ENCODE peak calls at places on chromosome 9, in seven cellular contexts. One of them, this sample, is unnamed.

GRCh38 chr9:19184144-19184917 is 46.2 kb upstream of the DENND4C start:
- DNase-seq in GM23248: peak; percentile 95
- DNase-seq in heart right ventricle: peak; percentile 71
- DNase-seq in fibroblast of pulmonary artery: peak; percentile 91
- DNase-seq in CD4-positive, CD25-positive, alpha-beta regulatory T cell: peak; percentile 38
- DNase-seq in AG04450: peak; percentile 48
- DNase-seq in cardiac muscle cell: no peak
- DNase-seq in this sample: peak; percentile 88

GRCh38 chr9:91186311-91187101 is 175.2 kb downstream of the AUH start:
- DNase-seq in GM23248: peak; percentile 79
- DNase-seq in heart right ventricle: peak; percentile 42
- DNase-seq in AG04450: no peak
- DNase-seq in cardiac muscle cell: no peak
- DNase-seq in CD4-positive, CD25-positive, alpha-beta regulatory T cell: no peak
- DNase-seq in fibroblast of pulmonary artery: no peak
- DNase-seq in this sample: no peak

GRCh38 chr9:6962164-6962563 is 204.4 kb downstream of the KDM4C start:
- DNase-seq in GM23248: no peak
- DNase-seq in cardiac muscle cell: no peak
- DNase-seq in AG04450: no peak
- DNase-seq in CD4-positive, CD25-positive, alpha-beta regulatory T cell: no peak
- DNase-seq in fibroblast of pulmonary artery: no peak
- DNase-seq in heart right ventricle: no peak
- DNase-seq in this sample: no peak

GRCh38 chr9:111601237-111602018 is 2.0 kb upstream of the PTGR1 start:
- DNase-seq in cardiac muscle cell: no peak
- DNase-seq in fibroblast of pulmonary artery: peak; percentile 74
- DNase-seq in GM23248: peak; percentile 66
- DNase-seq in AG04450: no peak
- DNase-seq in heart right ventricle: no peak
- DNase-seq in CD4-positive, CD25-positive, alpha-beta regulatory T cell: no peak
- DNase-seq in this sample: peak; percentile 19

GRCh38 chr9:6592231-6592630 is 53.3 kb downstream of the GLDC start:
- DNase-seq in cardiac muscle cell: no peak
- DNase-seq in heart right ventricle: no peak
- DNase-seq in GM23248: no peak
- DNase-seq in AG04450: no peak
- DNase-seq in CD4-positive, CD25-positive, alpha-beta regulatory T cell: no peak
- DNase-seq in fibroblast of pulmonary artery: no peak
- DNase-seq in this sample: no peak

GRCh38 chr9:72025956-72026355 is 34.5 kb downstream of the C9orf57 start:
- DNase-seq in heart right ventricle: no peak
- DNase-seq in cardiac muscle cell: no peak
- DNase-seq in CD4-positive, CD25-positive, alpha-beta regulatory T cell: no peak
- DNase-seq in GM23248: peak; percentile 50
- DNase-seq in fibroblast of pulmonary artery: no peak
- DNase-seq in AG04450: no peak
- DNase-seq in this sample: no peak

GRCh38 chr9:120723547-120723946 is 9.3 kb upstream of the MEGF9 start:
- DNase-seq in heart right ventricle: no peak
- DNase-seq in GM23248: peak; percentile 78
- DNase-seq in fibroblast of pulmonary artery: peak; percentile 94
- DNase-seq in CD4-positive, CD25-positive, alpha-beta regulatory T cell: no peak
- DNase-seq in cardiac muscle cell: no peak
- DNase-seq in AG04450: peak; percentile 71
- DNase-seq in this sample: no peak

GRCh38 chr9:112439825-112440224 is 46.8 kb upstream of the KIAA1958 start:
- DNase-seq in fibroblast of pulmonary artery: no peak
- DNase-seq in CD4-positive, CD25-positive, alpha-beta regulatory T cell: no peak
- DNase-seq in heart right ventricle: no peak
- DNase-seq in GM23248: no peak
- DNase-seq in cardiac muscle cell: no peak
- DNase-seq in AG04450: no peak
- DNase-seq in this sample: no peak

GRCh38 chr9:123020796-123021195 is 12.7 kb upstream of the GPR21 start:
- DNase-seq in cardiac muscle cell: no peak
- DNase-seq in AG04450: no peak
- DNase-seq in fibroblast of pulmonary artery: no peak
- DNase-seq in CD4-positive, CD25-positive, alpha-beta regulatory T cell: no peak
- DNase-seq in heart right ventricle: no peak
- DNase-seq in GM23248: no peak
- DNase-seq in this sample: no peak

DNA sequence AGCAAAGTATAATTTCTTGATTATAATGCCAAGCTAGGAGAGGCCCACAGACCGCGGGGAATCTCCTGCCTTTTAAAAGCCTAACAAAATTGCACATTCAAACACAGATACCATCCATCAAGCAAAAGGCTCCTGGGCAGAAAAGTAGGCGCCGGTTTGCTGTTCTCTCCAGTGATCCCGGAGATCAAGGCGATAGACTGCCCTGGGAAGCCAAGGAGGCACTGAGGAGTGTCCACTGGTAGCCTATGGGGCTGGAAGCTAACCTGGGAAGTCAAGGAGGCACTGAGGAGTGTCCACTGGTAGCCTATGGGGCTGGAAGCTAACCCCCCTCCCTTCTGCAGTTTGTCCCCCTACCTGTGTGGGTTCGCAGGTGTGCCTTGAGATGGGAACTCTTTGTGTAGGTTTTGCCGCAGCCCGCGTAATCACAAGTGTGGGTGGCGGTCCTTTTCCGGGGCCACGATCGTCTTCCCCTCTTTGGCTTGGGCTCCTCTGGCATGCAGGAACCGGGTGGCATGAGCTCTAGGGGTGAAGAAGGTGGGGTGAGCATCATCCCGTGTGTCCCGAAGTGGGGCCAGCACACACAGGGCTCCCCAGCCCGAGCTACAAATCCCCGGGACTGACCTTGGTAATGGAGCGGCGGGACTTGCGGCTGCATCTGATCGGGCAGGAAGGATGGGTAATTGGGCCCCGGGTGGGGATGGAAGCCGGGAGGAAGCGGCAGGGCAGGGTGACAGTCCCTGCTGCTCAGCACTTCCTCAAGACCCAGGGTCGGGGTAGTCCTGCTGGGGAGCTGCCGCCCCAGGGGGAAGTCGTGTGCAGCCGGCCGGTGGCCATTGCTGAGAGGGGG is 2.7 kb downstream of the KLF4 start:
- DNase-seq in AG04450: no peak
- DNase-seq in CD4-positive, CD25-positive, alpha-beta regulatory T cell: no peak
- DNase-seq in cardiac muscle cell: no peak
- DNase-seq in GM23248: peak; percentile 45
- DNase-seq in fibroblast of pulmonary artery: no peak
- DNase-seq in heart right ventricle: peak; percentile 8
- DNase-seq in this sample: no peak
- H3K4me3 ChIP-seq in AG04450: peak overlapping the region; percentile 74
- H3K4me3 ChIP-seq in CD4-positive, CD25-positive, alpha-beta regulatory T cell: no peak overlapping the region
- H3K4me3 ChIP-seq in cardiac muscle cell: no peak overlapping the region
- H3K4me3 ChIP-seq in GM23248: peak overlapping the region; percentile 82
- H3K4me3 ChIP-seq in fibroblast of pulmonary artery: peak overlapping the region; percentile 85
- H3K4me3 ChIP-seq in heart right ventricle: peak overlapping the region; percentile 78
- H3K4me3 ChIP-seq in this sample: peak overlapping the region; percentile 65

DNA sequence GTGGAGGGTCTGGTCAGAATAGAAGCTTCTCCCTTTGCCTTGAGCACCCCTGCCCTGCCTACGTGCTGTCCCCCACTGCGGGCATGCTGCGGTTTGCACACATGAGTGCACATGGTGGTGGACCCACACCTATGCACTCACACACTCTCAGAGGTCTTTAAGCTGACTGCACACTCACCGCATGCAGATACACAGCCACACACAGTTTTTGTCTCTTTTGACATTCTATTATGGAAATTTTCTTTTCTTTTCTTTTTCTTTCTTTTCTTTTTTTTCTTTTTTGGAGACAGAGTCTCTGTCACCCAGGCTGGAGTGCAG is 585 bp upstream of the ARID3C start:
- DNase-seq in heart right ventricle: no peak
- DNase-seq in GM23248: no peak
- DNase-seq in fibroblast of pulmonary artery: no peak
- DNase-seq in CD4-positive, CD25-positive, alpha-beta regulatory T cell: no peak
- DNase-seq in AG04450: no peak
- DNase-seq in cardiac muscle cell: no peak
- DNase-seq in this sample: no peak
- H3K4me3 ChIP-seq in heart right ventricle: peak overlapping the region; percentile 37
- H3K4me3 ChIP-seq in GM23248: peak overlapping the region; percentile 52
- H3K4me3 ChIP-seq in fibroblast of pulmonary artery: no peak overlapping the region
- H3K4me3 ChIP-seq in CD4-positive, CD25-positive, alpha-beta regulatory T cell: no peak overlapping the region
- H3K4me3 ChIP-seq in AG04450: no peak overlapping the region
- H3K4me3 ChIP-seq in cardiac muscle cell: peak overlapping the region; percentile 37
- H3K4me3 ChIP-seq in this sample: no peak overlapping the region

GRCh38 chr9:129435272-129435671 is 185.6 kb downstream of the C9orf50 start:
- DNase-seq in AG04450: no peak
- DNase-seq in fibroblast of pulmonary artery: no peak
- DNase-seq in GM23248: no peak
- DNase-seq in CD4-positive, CD25-positive, alpha-beta regulatory T cell: no peak
- DNase-seq in cardiac muscle cell: no peak
- DNase-seq in heart right ventricle: no peak
- DNase-seq in this sample: no peak

GRCh38 chr9:129437626-129438323 is 183.1 kb downstream of the C9orf50 start:
- DNase-seq in fibroblast of pulmonary artery: no peak
- DNase-seq in heart right ventricle: peak; percentile 25
- DNase-seq in CD4-positive, CD25-positive, alpha-beta regulatory T cell: no peak
- DNase-seq in GM23248: no peak
- DNase-seq in cardiac muscle cell: no peak
- DNase-seq in AG04450: no peak
- DNase-seq in this sample: no peak

GRCh38 chr9:129436751-129437625 is 183.9 kb downstream of the C9orf50 start:
- DNase-seq in fibroblast of pulmonary artery: peak; percentile 74
- DNase-seq in CD4-positive, CD25-positive, alpha-beta regulatory T cell: no peak
- DNase-seq in AG04450: no peak
- DNase-seq in heart right ventricle: peak; percentile 69
- DNase-seq in cardiac muscle cell: peak; percentile 89
- DNase-seq in GM23248: peak; percentile 79
- DNase-seq in this sample: no peak

GRCh38 chr9:129434187-129434586 is 186.7 kb downstream of the C9orf50 start:
- DNase-seq in fibroblast of pulmonary artery: peak; percentile 24
- DNase-seq in heart right ventricle: no peak
- DNase-seq in CD4-positive, CD25-positive, alpha-beta regulatory T cell: no peak
- DNase-seq in AG04450: no peak
- DNase-seq in cardiac muscle cell: no peak
- DNase-seq in GM23248: no peak
- DNase-seq in this sample: no peak

DNA sequence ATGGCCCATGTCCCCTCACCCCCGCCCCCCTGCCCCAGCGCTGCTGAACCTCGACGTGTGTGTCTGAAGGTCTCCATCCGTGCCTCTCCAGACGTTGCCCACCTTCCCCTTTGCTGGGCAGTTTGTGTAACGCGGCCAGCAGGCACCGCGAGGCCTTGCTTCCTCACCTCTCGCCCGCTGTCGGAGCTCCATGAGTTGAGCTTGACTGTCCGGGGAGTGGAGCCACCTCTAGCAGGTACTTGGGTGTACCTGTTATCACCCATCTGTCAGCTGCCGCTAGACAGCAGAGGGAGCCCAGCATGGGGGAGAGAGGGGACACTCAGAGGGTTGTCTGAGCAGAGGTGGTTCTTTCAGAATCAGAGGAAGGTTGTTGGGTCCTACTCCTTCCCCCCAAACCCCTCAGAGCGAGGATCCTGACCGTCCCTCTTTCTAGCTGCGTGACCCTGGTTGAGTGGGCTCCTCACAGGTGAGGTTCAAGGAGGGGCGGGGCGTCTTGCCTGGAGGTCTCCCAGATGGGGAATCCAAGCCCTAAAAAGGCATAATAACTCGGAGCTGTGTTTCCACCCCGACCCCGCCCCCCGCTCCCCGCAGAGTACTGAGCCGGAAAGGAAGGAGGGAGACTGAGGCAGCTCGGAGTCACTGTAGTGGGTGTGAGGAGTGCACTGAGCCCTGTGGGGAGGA is 184.8 kb downstream of the C9orf50 start:
- DNase-seq in CD4-positive, CD25-positive, alpha-beta regulatory T cell: no peak
- DNase-seq in fibroblast of pulmonary artery: no peak
- DNase-seq in GM23248: no peak
- DNase-seq in cardiac muscle cell: no peak
- DNase-seq in heart right ventricle: no peak
- DNase-seq in AG04450: no peak
- DNase-seq in this sample: no peak
- H3K4me3 ChIP-seq in CD4-positive, CD25-positive, alpha-beta regulatory T cell: no peak overlapping the region
- H3K4me3 ChIP-seq in fibroblast of pulmonary artery: no peak overlapping the region
- H3K4me3 ChIP-seq in GM23248: no peak overlapping the region
- H3K4me3 ChIP-seq in cardiac muscle cell: no peak overlapping the region
- H3K4me3 ChIP-seq in heart right ventricle: no peak overlapping the region
- H3K4me3 ChIP-seq in AG04450: no peak overlapping the region
- H3K4me3 ChIP-seq in this sample: no peak overlapping the region

DNA sequence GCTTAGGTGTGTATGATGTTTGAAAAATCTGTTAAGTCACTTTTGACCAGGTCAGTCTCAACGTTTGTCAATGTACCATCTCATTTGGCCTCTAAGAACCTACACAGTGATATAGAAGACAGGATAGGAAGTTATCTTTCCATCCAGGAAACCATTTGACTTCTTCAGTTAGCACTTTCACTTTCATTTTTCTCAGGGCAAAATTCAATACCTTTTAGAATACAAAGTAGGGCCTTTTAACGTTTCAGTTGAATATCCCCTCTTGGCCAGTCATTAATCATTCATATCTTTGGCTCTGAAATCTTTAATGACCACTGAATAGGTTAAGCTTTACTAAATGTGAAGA is 101.0 kb upstream of the GNAQ start:
- DNase-seq in fibroblast of pulmonary artery: no peak
- DNase-seq in AG04450: no peak
- DNase-seq in cardiac muscle cell: no peak
- DNase-seq in GM23248: no peak
- DNase-seq in heart right ventricle: no peak
- DNase-seq in CD4-positive, CD25-positive, alpha-beta regulatory T cell: no peak
- DNase-seq in this sample: no peak
- H3K4me3 ChIP-seq in fibroblast of pulmonary artery: peak overlapping the region; percentile 1
- H3K4me3 ChIP-seq in AG04450: peak overlapping the region; percentile 24
- H3K4me3 ChIP-seq in cardiac muscle cell: no peak overlapping the region
- H3K4me3 ChIP-seq in GM23248: peak overlapping the region; percentile 21
- H3K4me3 ChIP-seq in heart right ventricle: no peak overlapping the region
- H3K4me3 ChIP-seq in CD4-positive, CD25-positive, alpha-beta regulatory T cell: peak overlapping the region; percentile 83
- H3K4me3 ChIP-seq in this sample: peak overlapping the region; percentile 6

GRCh38 chr9:35656841-35657326 is 935 bp downstream of the RMRP start:
- DNase-seq in GM23248: peak; percentile 30
- DNase-seq in cardiac muscle cell: no peak
- DNase-seq in heart right ventricle: no peak
- DNase-seq in AG04450: no peak
- DNase-seq in fibroblast of pulmonary artery: no peak
- DNase-seq in CD4-positive, CD25-positive, alpha-beta regulatory T cell: no peak
- DNase-seq in this sample: no peak
- H3K4me3 ChIP-seq in GM23248: peak overlapping the region; percentile 61
- H3K4me3 ChIP-seq in cardiac muscle cell: peak overlapping the region; percentile 23
- H3K4me3 ChIP-seq in heart right ventricle: peak overlapping the region; percentile 35
- H3K4me3 ChIP-seq in AG04450: peak overlapping the region; percentile 48
- H3K4me3 ChIP-seq in fibroblast of pulmonary artery: peak overlapping the region; percentile 44
- H3K4me3 ChIP-seq in CD4-positive, CD25-positive, alpha-beta regulatory T cell: peak overlapping the region; percentile 89
- H3K4me3 ChIP-seq in this sample: peak overlapping the region; percentile 44

GRCh38 chr9:1939466-1939865 is 75.7 kb upstream of the SMARCA2 start:
- DNase-seq in CD4-positive, CD25-positive, alpha-beta regulatory T cell: no peak
- DNase-seq in fibroblast of pulmonary artery: no peak
- DNase-seq in AG04450: no peak
- DNase-seq in heart right ventricle: no peak
- DNase-seq in cardiac muscle cell: no peak
- DNase-seq in GM23248: no peak
- DNase-seq in this sample: no peak
- H3K4me3 ChIP-seq in CD4-positive, CD25-positive, alpha-beta regulatory T cell: no peak overlapping the region
- H3K4me3 ChIP-seq in fibroblast of pulmonary artery: no peak overlapping the region
- H3K4me3 ChIP-seq in AG04450: no peak overlapping the region
- H3K4me3 ChIP-seq in heart right ventricle: no peak overlapping the region
- H3K4me3 ChIP-seq in cardiac muscle cell: no peak overlapping the region
- H3K4me3 ChIP-seq in GM23248: no peak overlapping the region
- H3K4me3 ChIP-seq in this sample: no peak overlapping the region